ENCODE peak calls at places on chromosomes 2 and 18, in six cellular contexts. K, P, N, M, F and I are unnamed samples. For H3K4me1, the result is how much of the 10 kb centered on the place peaks cover.

GRCh38 chr2:240983361-240983995 is 14.9 kb upstream of the SNED1 start:
- DNase-seq in M (peak), N (no peak), K (peak), P (peak), F (peak), I (peak)

GRCh38 chr2:219060821-219061791 is at the start of gene IHH:
- DNase-seq in M (no peak), P (no peak), F (no peak), N (no peak), K (no peak), I (peak)

GRCh38 chr2:212538156-212539144 is at the start of gene ERBB4:
- DNase-seq in P (peak), M (peak), N (no peak), F (no peak), K (no peak), I (peak)

GRCh38 chr2:137367361-137367760 is 596.9 kb upstream of the HNMT start:
- DNase-seq in F (no peak), P (no peak), K (no peak), N (no peak), M (no peak), I (no peak)

GRCh38 chr2:235709124-235709813 is 215.4 kb downstream of the AGAP1 start:
- DNase-seq in N (no peak), P (no peak), K (peak), F (peak), M (no peak), I (no peak)

GRCh38 chr18:65352183-65352582 is 398.6 kb upstream of the CDH7 start:
- DNase-seq in M (no peak), K (no peak), P (no peak), F (no peak), N (no peak), I (no peak)

GRCh38 chr2:61016392-61017002 is 1.0 kb upstream of the PEX13 start:
- DNase-seq in K (no peak), P (no peak), N (no peak), M (no peak), F (no peak), I (peak)

GRCh38 chr2:138522556-138522955 is 21.0 kb downstream of the SPOPL start:
- DNase-seq in F (no peak), M (no peak), N (no peak), P (no peak), K (no peak), I (no peak)

GRCh38 chr2:239041062-239041461 is 193.2 kb downstream of the TWIST2 start:
- DNase-seq in K (no peak), N (no peak), P (peak), F (no peak), M (no peak), I (no peak)

GRCh38 chr2:10631405-10631804 is 58.4 kb downstream of the NOL10 start:
- DNase-seq in P (no peak), K (no peak), M (no peak), F (no peak), N (no peak), I (no peak)

GRCh38 chr18:36544036-36544725 is 246.7 kb downstream of the FHOD3 start:
- DNase-seq in F (no peak), N (peak), M (no peak), K (no peak), P (peak), I (peak)

GRCh38 chr2:63926800-63927199 is 85.1 kb downstream of the UGP2 start:
- DNase-seq in K (no peak), N (no peak), M (no peak), F (no peak), P (no peak), I (no peak)

GRCh38 chr18:75083131-75083530 is 125.8 kb downstream of the PTGR3 start:
- DNase-seq in F (no peak), M (no peak), K (no peak), P (no peak), N (no peak), I (no peak)

GRCh38 chr18:78979682-78980278 is at the start of gene SALL3:
- DNase-seq in F (no peak), K (no peak), P (no peak), N (no peak), M (no peak), I (no peak)

GRCh38 chr2:35708411-35708810 is 647.2 kb upstream of the CRIM1 start:
- DNase-seq in K (no peak), F (no peak), P (no peak), N (no peak), M (no peak), I (no peak)

GRCh38 chr2:27131429-27131828 is 3.0 kb downstream of the PREB start:
- DNase-seq in M (no peak), N (no peak), K (no peak), F (no peak), P (no peak), I (no peak)

GRCh38 chr2:19547321-19547720 is 188.9 kb upstream of the OSR1 start:
- DNase-seq in M (no peak), P (no peak), K (peak), F (no peak), N (no peak), I (no peak)

GRCh38 chr2:233350708-233351107 is 3.6 kb upstream of the DGKD start:
- DNase-seq in F (peak), M (no peak), P (no peak), N (peak), K (peak), I (peak)

GRCh38 chr2:168525020-168525419 is 68.9 kb downstream of the CERS6 start:
- DNase-seq in K (no peak), P (no peak), N (peak), F (no peak), M (no peak), I (peak)
- H3K4me1 ChIP-seq in K (under half), P (half or more), N (under half), F (under half), M (under half), I (under half)

DNA sequence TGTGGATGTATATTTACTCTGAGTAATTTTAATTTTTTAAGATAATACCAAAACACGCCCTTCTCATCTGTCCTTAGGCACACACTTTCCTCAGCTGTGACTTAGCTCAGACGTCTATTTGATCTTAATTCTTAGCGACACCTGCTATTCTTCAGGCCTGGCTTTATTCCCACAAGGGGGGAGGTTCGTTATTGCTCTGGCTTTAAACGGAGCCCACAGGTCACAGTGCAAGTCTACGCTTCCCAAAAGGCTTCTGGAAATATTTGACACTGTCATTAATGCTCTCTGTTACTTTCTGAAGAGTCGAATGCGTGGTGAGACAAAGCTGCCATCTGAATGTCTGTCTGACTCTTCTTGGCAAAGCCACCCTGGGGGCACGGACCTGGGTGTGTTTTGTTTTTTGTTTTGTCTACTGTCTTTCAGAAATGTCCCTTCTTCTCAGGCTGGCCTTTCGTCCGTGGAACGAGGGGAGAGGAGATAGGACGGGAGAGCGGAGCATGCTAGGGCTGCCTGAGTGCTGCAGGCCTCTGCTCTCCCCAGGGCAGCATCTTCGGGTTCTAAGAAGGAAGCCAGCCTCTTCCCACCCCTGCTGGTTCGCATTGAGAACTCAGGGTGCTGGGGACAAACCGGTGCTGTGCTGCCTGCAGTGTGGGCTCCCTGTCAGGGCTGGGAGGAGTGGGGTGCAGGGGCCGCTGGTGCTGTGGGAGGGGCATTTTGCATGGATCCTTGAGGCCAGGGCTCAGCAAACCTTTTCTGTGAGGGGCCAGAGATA is 61.9 kb downstream of the ASAP2 start:
- DNase-seq in M (no peak), K (no peak), F (no peak), N (no peak), P (no peak), I (no peak)
- TF ChIP-seq POLR2A in M (no peak), K (no peak), F (no peak), N (no peak), P (no peak), I (no peak)

GRCh38 chr2:127081826-127082633 is 24.9 kb downstream of the BIN1 start:
- DNase-seq in F (no peak), N (no peak), K (peak), P (no peak), M (no peak), I (no peak)
- H3K4me1 ChIP-seq in F (half or more), N (under half), K (half or more), P (half or more), M (under half), I (under half)

DNA sequence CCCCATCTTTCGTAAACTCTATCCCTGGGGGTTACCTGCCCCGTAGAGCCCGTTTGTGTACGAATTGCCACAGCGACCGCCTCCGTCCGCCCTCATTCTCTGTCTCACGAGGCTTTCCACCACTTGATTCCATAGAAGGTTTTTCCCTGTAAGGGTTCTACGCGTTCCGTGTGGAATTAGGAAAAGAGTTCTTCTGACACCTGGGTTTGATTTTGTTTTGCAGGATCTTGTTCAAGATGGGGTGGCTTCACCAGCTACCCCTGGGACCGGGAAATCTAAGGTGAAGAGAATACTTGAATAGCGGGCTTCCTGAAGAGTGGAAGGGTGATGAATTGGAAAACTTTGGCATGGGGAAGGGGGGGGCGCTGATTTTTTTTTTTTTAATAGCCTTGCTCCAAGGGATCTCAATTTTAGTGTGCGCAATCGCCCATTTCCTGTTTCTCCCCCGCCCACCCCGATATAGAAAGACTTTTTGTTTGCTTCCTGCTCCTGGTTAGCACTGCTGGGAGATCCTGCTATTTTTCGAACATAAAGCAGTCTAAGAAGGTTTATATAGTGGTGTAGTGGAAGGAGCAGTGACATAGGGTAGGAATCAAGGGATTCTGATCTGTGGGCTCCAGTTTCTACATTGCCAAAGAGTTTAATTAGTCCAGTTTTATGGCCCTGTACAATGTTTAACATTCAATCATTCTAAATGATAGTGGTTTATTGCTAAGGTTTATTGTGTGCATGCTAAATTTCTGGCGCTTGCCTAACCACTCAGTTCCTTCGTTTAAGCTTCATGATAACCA is 599 bp downstream of the GCC2 start:
- DNase-seq in N (no peak), K (peak), M (no peak), P (no peak), F (peak), I (peak)
- TF ChIP-seq POLR2A in N (no peak), K (no peak), M (no peak), P (no peak), F (no peak), I (no peak)